ENCODE peak calls at places on chromosomes 16 and 17, in four cellular contexts. One of them, this sample, is unnamed. For H3K79me2, the result is how much of the 10 kb centered on the place peaks cover.

GRCh38 chr17:42944211-42944610 is 20.0 kb downstream of the AARSD1 start:
- DNase-seq in GM23248: peak
- DNase-seq in fibroblast of lung: peak
- DNase-seq in HCT116: no peak
- DNase-seq in this sample: no peak

GRCh38 chr16:13036600-13036999 is 135.2 kb downstream of the SHISA9 start:
- DNase-seq in GM23248: peak
- DNase-seq in fibroblast of lung: peak
- DNase-seq in HCT116: no peak
- DNase-seq in this sample: peak

GRCh38 chr17:47820023-47820789 is 1.4 kb downstream of the OSBPL7 start:
- DNase-seq in GM23248: no peak
- DNase-seq in fibroblast of lung: no peak
- DNase-seq in HCT116: no peak
- DNase-seq in this sample: peak

GRCh38 chr17:2412561-2413021 is 11.7 kb upstream of the MNT start:
- DNase-seq in GM23248: peak
- DNase-seq in fibroblast of lung: peak
- DNase-seq in HCT116: no peak
- DNase-seq in this sample: no peak

GRCh38 chr17:75511610-75512575 is 3.4 kb downstream of the CASKIN2 start:
- DNase-seq in GM23248: no peak
- DNase-seq in fibroblast of lung: peak
- DNase-seq in HCT116: no peak
- DNase-seq in this sample: no peak

GRCh38 chr17:40419559-40420331 is 2.0 kb upstream of the TOP2A start:
- DNase-seq in GM23248: no peak
- DNase-seq in fibroblast of lung: no peak
- DNase-seq in HCT116: no peak
- DNase-seq in this sample: no peak

GRCh38 chr17:82520041-82520910 is 744 bp downstream of the FOXK2 start:
- DNase-seq in GM23248: peak
- DNase-seq in fibroblast of lung: no peak
- DNase-seq in HCT116: no peak
- DNase-seq in this sample: peak

GRCh38 chr17:27627514-27627913 is 3.5 kb upstream of the LGALS9 start:
- DNase-seq in GM23248: no peak
- DNase-seq in fibroblast of lung: no peak
- DNase-seq in HCT116: no peak
- DNase-seq in this sample: no peak

GRCh38 chr16:89135166-89135565 is 36.4 kb upstream of the CDH15 start:
- DNase-seq in GM23248: no peak
- DNase-seq in fibroblast of lung: no peak
- DNase-seq in HCT116: no peak
- DNase-seq in this sample: no peak

GRCh38 chr16:64017789-64018188 is 1104.1 kb downstream of the CDH11 start:
- DNase-seq in GM23248: no peak
- DNase-seq in fibroblast of lung: no peak
- DNase-seq in HCT116: no peak
- DNase-seq in this sample: no peak

GRCh38 chr17:43553501-43554018 is 7.4 kb upstream of the ETV4 start:
- DNase-seq in GM23248: no peak
- DNase-seq in fibroblast of lung: no peak
- DNase-seq in HCT116: no peak
- DNase-seq in this sample: no peak

GRCh38 chr17:64492481-64493109 is 4.3 kb downstream of the POLG2 start:
- DNase-seq in GM23248: peak
- DNase-seq in fibroblast of lung: peak
- DNase-seq in HCT116: no peak
- DNase-seq in this sample: peak

GRCh38 chr16:89505204-89506112 is 2.7 kb upstream of the SPG7 start:
- DNase-seq in GM23248: peak
- DNase-seq in fibroblast of lung: peak
- DNase-seq in HCT116: peak
- DNase-seq in this sample: peak

GRCh38 chr17:17198281-17198680 is 7.9 kb downstream of the PLD6 start:
- DNase-seq in GM23248: peak
- DNase-seq in fibroblast of lung: no peak
- DNase-seq in HCT116: no peak
- DNase-seq in this sample: no peak

GRCh38 chr16:89602273-89602951 is 11.0 kb upstream of the DPEP1 start:
- DNase-seq in GM23248: peak
- DNase-seq in fibroblast of lung: peak
- DNase-seq in HCT116: peak
- DNase-seq in this sample: peak

GRCh38 chr17:78689029-78689428 is 93.0 kb downstream of the CYTH1 start:
- DNase-seq in GM23248: no peak
- DNase-seq in fibroblast of lung: no peak
- DNase-seq in HCT116: no peak
- DNase-seq in this sample: peak

GRCh38 chr16:25005445-25006306 is 9.5 kb downstream of the ARHGAP17 start:
- DNase-seq in GM23248: peak
- DNase-seq in fibroblast of lung: no peak
- DNase-seq in HCT116: no peak
- DNase-seq in this sample: peak

GRCh38 chr17:9987779-9988585 is 82.9 kb upstream of the RCVRN start:
- DNase-seq in GM23248: peak
- DNase-seq in fibroblast of lung: peak
- DNase-seq in HCT116: no peak
- DNase-seq in this sample: no peak
- H3K79me2 ChIP-seq in GM23248: under half
- H3K79me2 ChIP-seq in fibroblast of lung: under half
- H3K79me2 ChIP-seq in HCT116: under half
- H3K79me2 ChIP-seq in this sample: under half

DNA sequence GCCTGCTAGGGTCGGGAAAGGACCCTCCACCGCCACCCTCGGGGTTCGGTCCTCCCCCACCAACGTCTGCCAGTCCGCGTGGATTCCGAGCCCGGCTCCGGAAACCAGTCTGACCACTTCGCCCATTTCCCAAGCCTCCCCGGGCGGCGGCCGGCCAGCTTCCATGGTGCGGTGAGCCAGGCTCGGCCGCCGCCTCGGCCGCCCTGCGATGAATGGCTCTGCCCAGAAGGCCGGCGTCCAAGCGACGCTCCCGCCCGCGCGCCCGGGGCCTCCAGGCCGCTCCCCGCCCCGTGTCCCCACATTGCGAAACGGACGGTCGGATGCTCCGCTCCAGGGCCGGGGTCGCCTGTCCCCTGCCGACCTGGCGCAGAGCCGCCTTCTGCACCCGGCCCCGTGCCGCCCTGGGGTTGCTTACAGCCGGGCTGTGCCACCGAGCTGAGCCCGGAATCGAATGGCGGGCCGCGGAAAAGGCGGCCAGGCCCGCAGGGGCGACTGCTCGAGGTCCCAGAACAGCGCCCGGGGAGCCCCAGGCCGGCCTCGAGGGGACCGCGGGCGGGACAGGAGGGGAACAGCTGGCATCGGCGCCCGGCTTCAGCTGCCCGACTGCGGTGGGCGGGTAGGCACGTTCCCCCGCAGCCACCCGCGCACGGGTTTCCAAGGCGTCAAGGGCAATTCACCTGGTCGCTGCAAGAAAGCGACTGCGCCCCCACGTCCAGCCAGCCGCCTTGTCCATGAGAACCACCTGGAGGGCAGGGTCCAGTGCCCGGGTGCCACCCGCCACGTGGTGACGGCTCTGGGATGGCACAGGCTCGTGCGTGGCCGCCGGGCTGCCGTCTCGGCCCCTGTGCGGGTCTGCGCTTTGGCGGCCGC is 18.3 kb upstream of the CBX8 start:
- DNase-seq in GM23248: peak
- DNase-seq in fibroblast of lung: no peak
- DNase-seq in HCT116: no peak
- DNase-seq in this sample: peak
- H3K4me3 ChIP-seq in GM23248: peak
- H3K4me3 ChIP-seq in fibroblast of lung: no peak
- H3K4me3 ChIP-seq in HCT116: no peak
- H3K4me3 ChIP-seq in this sample: peak

GRCh38 chr17:28710948-28711722 is 553 bp downstream of the PROCA1 start:
- DNase-seq in GM23248: peak
- DNase-seq in fibroblast of lung: peak
- DNase-seq in HCT116: peak
- DNase-seq in this sample: peak

GRCh38 chr17:28712705-28713415 is 1.2 kb upstream of the PROCA1 start:
- DNase-seq in GM23248: no peak
- DNase-seq in fibroblast of lung: no peak
- DNase-seq in HCT116: no peak
- DNase-seq in this sample: no peak

GRCh38 chr17:28711723-28712036 is at the start of gene PROCA1:
- DNase-seq in GM23248: no peak
- DNase-seq in fibroblast of lung: no peak
- DNase-seq in HCT116: no peak
- DNase-seq in this sample: no peak

GRCh38 chr17:28714281-28714680 is 2.6 kb upstream of the PROCA1 start:
- DNase-seq in GM23248: no peak
- DNase-seq in fibroblast of lung: no peak
- DNase-seq in HCT116: no peak
- DNase-seq in this sample: no peak

GRCh38 chr17:28712037-28712704 is 483 bp upstream of the PROCA1 start:
- DNase-seq in GM23248: no peak
- DNase-seq in fibroblast of lung: no peak
- DNase-seq in HCT116: no peak
- DNase-seq in this sample: no peak
- H3K9ac ChIP-seq in GM23248: peak
- H3K9ac ChIP-seq in fibroblast of lung: peak
- H3K9ac ChIP-seq in HCT116: no peak
- H3K9ac ChIP-seq in this sample: no peak

GRCh38 chr16:23125277-23125676 is 24.0 kb downstream of the USP31 start:
- DNase-seq in GM23248: no peak
- DNase-seq in fibroblast of lung: no peak
- DNase-seq in HCT116: no peak
- DNase-seq in this sample: no peak
- H3K79me2 ChIP-seq in GM23248: half or more
- H3K79me2 ChIP-seq in fibroblast of lung: under half
- H3K79me2 ChIP-seq in HCT116: half or more
- H3K79me2 ChIP-seq in this sample: half or more

DNA sequence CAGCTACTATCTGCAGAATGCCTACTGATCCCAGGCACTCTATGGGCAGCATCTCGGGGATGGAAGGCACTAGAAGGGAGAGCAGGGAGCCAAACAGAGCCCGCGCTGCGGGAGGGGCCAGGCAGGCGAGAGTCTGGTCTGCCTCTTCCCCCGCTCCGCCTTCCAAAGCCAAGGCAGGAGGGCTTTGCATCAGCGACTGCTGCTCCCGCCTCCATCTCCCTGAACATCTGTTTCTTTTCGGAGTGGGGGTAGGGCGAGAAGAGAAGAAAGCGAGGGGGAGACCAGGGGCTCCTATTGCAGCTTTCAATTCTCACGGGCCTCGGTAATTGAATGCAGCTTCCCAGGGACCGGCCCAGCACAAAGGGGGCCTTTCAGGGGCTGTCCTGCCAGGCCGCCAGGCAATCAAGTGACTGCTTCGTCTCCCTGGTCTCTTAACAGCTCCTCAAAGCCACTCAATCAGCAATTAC is 31.4 kb upstream of the CDC42EP4 start:
- DNase-seq in GM23248: peak
- DNase-seq in fibroblast of lung: peak
- DNase-seq in HCT116: no peak
- DNase-seq in this sample: no peak
- H3K4me3 ChIP-seq in GM23248: peak
- H3K4me3 ChIP-seq in fibroblast of lung: no peak
- H3K4me3 ChIP-seq in HCT116: no peak
- H3K4me3 ChIP-seq in this sample: no peak

GRCh38 chr17:35169964-35170363 is 22.3 kb downstream of the UNC45B start:
- DNase-seq in GM23248: no peak
- DNase-seq in fibroblast of lung: no peak
- DNase-seq in HCT116: no peak
- DNase-seq in this sample: no peak

GRCh38 chr17:35174835-35175334 is 19.3 kb downstream of the SLC35G3 start:
- DNase-seq in GM23248: no peak
- DNase-seq in fibroblast of lung: no peak
- DNase-seq in HCT116: no peak
- DNase-seq in this sample: no peak

GRCh38 chr17:35171834-35172233 is 22.4 kb downstream of the SLC35G3 start:
- DNase-seq in GM23248: peak
- DNase-seq in fibroblast of lung: peak
- DNase-seq in HCT116: no peak
- DNase-seq in this sample: peak

GRCh38 chr17:35167666-35168065 is 20.0 kb downstream of the UNC45B start:
- DNase-seq in GM23248: peak
- DNase-seq in fibroblast of lung: peak
- DNase-seq in HCT116: no peak
- DNase-seq in this sample: peak

GRCh38 chr17:35170968-35171771 is 23.0 kb downstream of the SLC35G3 start:
- DNase-seq in GM23248: peak
- DNase-seq in fibroblast of lung: peak
- DNase-seq in HCT116: no peak
- DNase-seq in this sample: peak
- H3K9ac ChIP-seq in GM23248: no peak
- H3K9ac ChIP-seq in fibroblast of lung: no peak
- H3K9ac ChIP-seq in HCT116: no peak
- H3K9ac ChIP-seq in this sample: no peak

GRCh38 chr17:77428020-77428781 is 287.4 kb downstream of the SEC14L1 start:
- DNase-seq in GM23248: no peak
- DNase-seq in fibroblast of lung: no peak
- DNase-seq in HCT116: no peak
- DNase-seq in this sample: no peak

GRCh38 chr17:77427471-77427991 is 286.8 kb downstream of the SEC14L1 start:
- DNase-seq in GM23248: peak
- DNase-seq in fibroblast of lung: peak
- DNase-seq in HCT116: no peak
- DNase-seq in this sample: peak

GRCh38 chr17:77429985-77430752 is 289.4 kb downstream of the SEC14L1 start:
- DNase-seq in GM23248: peak
- DNase-seq in fibroblast of lung: peak
- DNase-seq in HCT116: peak
- DNase-seq in this sample: peak

GRCh38 chr17:77429735-77429984 is 288.9 kb downstream of the SEC14L1 start:
- DNase-seq in GM23248: no peak
- DNase-seq in fibroblast of lung: no peak
- DNase-seq in HCT116: no peak
- DNase-seq in this sample: no peak

GRCh38 chr17:77428901-77429734 is 288.3 kb downstream of the SEC14L1 start:
- DNase-seq in GM23248: no peak
- DNase-seq in fibroblast of lung: no peak
- DNase-seq in HCT116: no peak
- DNase-seq in this sample: no peak
- H3K79me2 ChIP-seq in GM23248: half or more
- H3K79me2 ChIP-seq in fibroblast of lung: half or more
- H3K79me2 ChIP-seq in HCT116: half or more
- H3K79me2 ChIP-seq in this sample: half or more

GRCh38 chr16:2483939-2484897 is 9.3 kb downstream of the TBC1D24 start:
- DNase-seq in GM23248: no peak
- DNase-seq in fibroblast of lung: no peak
- DNase-seq in HCT116: no peak
- DNase-seq in this sample: no peak

GRCh38 chr16:2480948-2481347 is 6.0 kb downstream of the TBC1D24 start:
- DNase-seq in GM23248: no peak
- DNase-seq in fibroblast of lung: no peak
- DNase-seq in HCT116: no peak
- DNase-seq in this sample: no peak

GRCh38 chr16:2481676-2482075 is 6.7 kb downstream of the TBC1D24 start:
- DNase-seq in GM23248: no peak
- DNase-seq in fibroblast of lung: no peak
- DNase-seq in HCT116: no peak
- DNase-seq in this sample: no peak

GRCh38 chr16:2483160-2483559 is 8.2 kb downstream of the TBC1D24 start:
- DNase-seq in GM23248: peak
- DNase-seq in fibroblast of lung: no peak
- DNase-seq in HCT116: no peak
- DNase-seq in this sample: no peak

GRCh38 chr16:2482181-2483107 is 7.5 kb downstream of the TBC1D24 start:
- DNase-seq in GM23248: peak
- DNase-seq in fibroblast of lung: peak
- DNase-seq in HCT116: no peak
- DNase-seq in this sample: no peak
- H3K4me3 ChIP-seq in GM23248: peak
- H3K4me3 ChIP-seq in fibroblast of lung: peak
- H3K4me3 ChIP-seq in HCT116: no peak
- H3K4me3 ChIP-seq in this sample: no peak

This sample was measured in PC-3.